ENCODE peak calls at places on chromosome 19, in five cellular contexts. T, W, R, S and E are unnamed samples.
A peak's percentile ranks its signal among the peaks of the same experiment; 100 is the strongest.

GRCh38 chr19:17915940-17916593 is 16.7 kb upstream of the CCDC124 start:
- DNase-seq in T (no peak), W (no peak), R (no peak), S (no peak), E (no peak)

GRCh38 chr19:38693380-38694223 is 46.2 kb downstream of the ACTN4 start:
- DNase-seq in T (no peak), W (no peak), R (peak; percentile 64), S (no peak), E (peak; percentile 27)

GRCh38 chr19:16896098-16896912 is 7.5 kb downstream of the F2RL3 start:
- DNase-seq in T (no peak), W (peak; percentile 74), R (no peak), S (no peak), E (no peak)

GRCh38 chr19:19259741-19260140 is 13.4 kb downstream of the TM6SF2 start:
- DNase-seq in T (no peak), W (no peak), R (no peak), S (peak; percentile 31), E (peak; percentile 65)

GRCh38 chr19:38209671-38210457 is 14.2 kb downstream of the DPF1 start:
- DNase-seq in T (peak; percentile 19), W (peak; percentile 84), R (no peak), S (peak; percentile 21), E (no peak)

GRCh38 chr19:9883231-9883758 is 48.2 kb downstream of the PIN1 start:
- DNase-seq in T (peak; percentile 89), W (no peak), R (no peak), S (no peak), E (no peak)

GRCh38 chr19:20423381-20424207 is 142.0 kb downstream of the ZNF737 start:
- DNase-seq in T (peak; percentile 0), W (peak; percentile 77), R (peak; percentile 24), S (no peak), E (peak; percentile 24)

GRCh38 chr19:10399878-10400277 is 3.5 kb downstream of the CDC37 start:
- DNase-seq in T (no peak), W (no peak), R (no peak), S (no peak), E (no peak)

GRCh38 chr19:51407631-51408131 is 9.8 kb downstream of the SIGLEC10 start:
- DNase-seq in T (no peak), W (no peak), R (peak; percentile 56), S (no peak), E (peak; percentile 73)

GRCh38 chr19:1904385-1905070 is 671 bp upstream of the ADAT3 start:
- DNase-seq in T (no peak), W (no peak), R (peak; percentile 74), S (no peak), E (peak; percentile 69)

GRCh38 chr19:14443632-14444216 is 10.6 kb downstream of the PKN1 start:
- DNase-seq in T (no peak), W (no peak), R (no peak), S (no peak), E (no peak)

GRCh38 chr19:1232652-1233360 is 5.0 kb downstream of the CBARP start:
- DNase-seq in T (no peak), W (no peak), R (no peak), S (no peak), E (no peak)

GRCh38 chr19:41937976-41938375 is 9.7 kb upstream of the ERFL start:
- DNase-seq in T (no peak), W (no peak), R (no peak), S (no peak), E (no peak)

GRCh38 chr19:18484992-18485391 is 36.9 kb downstream of the ELL start:
- DNase-seq in T (no peak), W (no peak), R (no peak), S (no peak), E (no peak)

GRCh38 chr19:54073829-54074228 is 7.3 kb downstream of the TARM1 start:
- DNase-seq in T (no peak), W (peak; percentile 25), R (no peak), S (no peak), E (no peak)

GRCh38 chr19:36460046-36460445 is 29.3 kb downstream of the ZNF566 start:
- DNase-seq in T (no peak), W (no peak), R (no peak), S (no peak), E (no peak)

GRCh38 chr19:53196777-53197396 is 3.7 kb upstream of the ZNF665 start:
- DNase-seq in T (peak; percentile 85), W (peak; percentile 98), R (peak; percentile 99), S (peak; percentile 84), E (peak; percentile 99)